ENCODE peak calls at places on chromosomes 13 and 19, in seven cellular contexts. One of them, this sample, is unnamed.

GRCh38 chr19:4867534-4868285 is at the start of gene PLIN3:
- DNase-seq in foreskin fibroblast: peak
- DNase-seq in fibroblast of lung: peak
- DNase-seq in pancreas: peak
- DNase-seq in WERI-Rb-1: peak
- DNase-seq in lung: peak
- DNase-seq in IMR-90: peak
- DNase-seq in this sample: peak

GRCh38 chr19:14507704-14508246 is 10.4 kb downstream of the DNAJB1 start:
- DNase-seq in foreskin fibroblast: peak
- DNase-seq in fibroblast of lung: peak
- DNase-seq in pancreas: no peak
- DNase-seq in WERI-Rb-1: no peak
- DNase-seq in lung: peak
- DNase-seq in IMR-90: peak
- DNase-seq in this sample: no peak

GRCh38 chr19:42088471-42089190 is 12.7 kb downstream of the ZNF574 start:
- DNase-seq in foreskin fibroblast: peak
- DNase-seq in fibroblast of lung: peak
- DNase-seq in pancreas: no peak
- DNase-seq in WERI-Rb-1: no peak
- DNase-seq in lung: no peak
- DNase-seq in IMR-90: peak
- DNase-seq in this sample: no peak

GRCh38 chr13:42001580-42001979 is 40.7 kb upstream of the VWA8 start:
- DNase-seq in foreskin fibroblast: peak
- DNase-seq in fibroblast of lung: peak
- DNase-seq in pancreas: no peak
- DNase-seq in WERI-Rb-1: no peak
- DNase-seq in lung: peak
- DNase-seq in IMR-90: peak
- DNase-seq in this sample: no peak

GRCh38 chr13:38338089-38338488 is 11.6 kb upstream of the UFM1 start:
- DNase-seq in foreskin fibroblast: no peak
- DNase-seq in fibroblast of lung: no peak
- DNase-seq in pancreas: no peak
- DNase-seq in WERI-Rb-1: no peak
- DNase-seq in lung: no peak
- DNase-seq in IMR-90: no peak
- DNase-seq in this sample: no peak

GRCh38 chr19:14972676-14973075 is 7.0 kb downstream of the SLC1A6 start:
- DNase-seq in foreskin fibroblast: no peak
- DNase-seq in fibroblast of lung: no peak
- DNase-seq in pancreas: no peak
- DNase-seq in WERI-Rb-1: no peak
- DNase-seq in lung: no peak
- DNase-seq in IMR-90: no peak
- DNase-seq in this sample: no peak

GRCh38 chr19:35330475-35330874 is 1.5 kb downstream of the CD22 start:
- DNase-seq in foreskin fibroblast: no peak
- DNase-seq in fibroblast of lung: no peak
- DNase-seq in pancreas: no peak
- DNase-seq in WERI-Rb-1: no peak
- DNase-seq in lung: no peak
- DNase-seq in IMR-90: no peak
- DNase-seq in this sample: no peak

GRCh38 chr19:2050349-2050990 is 574 bp downstream of the MKNK2 start:
- DNase-seq in foreskin fibroblast: peak
- DNase-seq in fibroblast of lung: no peak
- DNase-seq in pancreas: peak
- DNase-seq in WERI-Rb-1: no peak
- DNase-seq in lung: no peak
- DNase-seq in IMR-90: no peak
- DNase-seq in this sample: no peak

GRCh38 chr13:79749985-79750551 is 269.1 kb downstream of the NDFIP2 start:
- DNase-seq in foreskin fibroblast: peak
- DNase-seq in fibroblast of lung: peak
- DNase-seq in pancreas: no peak
- DNase-seq in WERI-Rb-1: no peak
- DNase-seq in lung: peak
- DNase-seq in IMR-90: peak
- DNase-seq in this sample: peak

GRCh38 chr13:40114305-40114896 is 458.9 kb downstream of the COG6 start:
- DNase-seq in foreskin fibroblast: no peak
- DNase-seq in fibroblast of lung: no peak
- DNase-seq in pancreas: no peak
- DNase-seq in WERI-Rb-1: no peak
- DNase-seq in lung: no peak
- DNase-seq in IMR-90: no peak
- DNase-seq in this sample: no peak

GRCh38 chr19:46955114-46955812 is 64.4 kb upstream of the NPAS1 start:
- DNase-seq in foreskin fibroblast: peak
- DNase-seq in fibroblast of lung: peak
- DNase-seq in pancreas: no peak
- DNase-seq in WERI-Rb-1: no peak
- DNase-seq in lung: no peak
- DNase-seq in IMR-90: peak
- DNase-seq in this sample: no peak

GRCh38 chr13:44934724-44935123 is 54.5 kb downstream of the NUFIP1 start:
- DNase-seq in foreskin fibroblast: peak
- DNase-seq in fibroblast of lung: peak
- DNase-seq in pancreas: no peak
- DNase-seq in WERI-Rb-1: no peak
- DNase-seq in lung: no peak
- DNase-seq in IMR-90: peak
- DNase-seq in this sample: no peak

GRCh38 chr13:36475468-36475867 is 43.2 kb downstream of the CCNA1 start:
- DNase-seq in foreskin fibroblast: peak
- DNase-seq in fibroblast of lung: peak
- DNase-seq in pancreas: no peak
- DNase-seq in WERI-Rb-1: peak
- DNase-seq in lung: no peak
- DNase-seq in IMR-90: no peak
- DNase-seq in this sample: no peak

GRCh38 chr13:98216135-98216565 is 39.1 kb upstream of the RNF113B start:
- DNase-seq in foreskin fibroblast: peak
- DNase-seq in fibroblast of lung: peak
- DNase-seq in pancreas: peak
- DNase-seq in WERI-Rb-1: no peak
- DNase-seq in lung: peak
- DNase-seq in IMR-90: peak
- DNase-seq in this sample: no peak

GRCh38 chr19:38303517-38304351 is at the start of gene C19orf33:
- DNase-seq in foreskin fibroblast: no peak
- DNase-seq in fibroblast of lung: peak
- DNase-seq in pancreas: no peak
- DNase-seq in WERI-Rb-1: no peak
- DNase-seq in lung: peak
- DNase-seq in IMR-90: no peak
- DNase-seq in this sample: no peak

GRCh38 chr19:16293133-16294085 is 31.2 kb upstream of the KLF2 start:
- DNase-seq in foreskin fibroblast: peak
- DNase-seq in fibroblast of lung: peak
- DNase-seq in pancreas: peak
- DNase-seq in WERI-Rb-1: no peak
- DNase-seq in lung: peak
- DNase-seq in IMR-90: peak
- DNase-seq in this sample: no peak

GRCh38 chr19:6233051-6233826 is 46.5 kb downstream of the MLLT1 start:
- DNase-seq in foreskin fibroblast: peak
- DNase-seq in fibroblast of lung: peak
- DNase-seq in pancreas: peak
- DNase-seq in WERI-Rb-1: no peak
- DNase-seq in lung: peak
- DNase-seq in IMR-90: peak
- DNase-seq in this sample: no peak

GRCh38 chr13:110869231-110869804 is 45.6 kb downstream of the ANKRD10 start:
- DNase-seq in foreskin fibroblast: no peak
- DNase-seq in fibroblast of lung: peak
- DNase-seq in pancreas: no peak
- DNase-seq in WERI-Rb-1: no peak
- DNase-seq in lung: no peak
- DNase-seq in IMR-90: no peak
- DNase-seq in this sample: no peak

GRCh38 chr13:74868044-74868443 is 613.9 kb downstream of the TBC1D4 start:
- DNase-seq in foreskin fibroblast: peak
- DNase-seq in fibroblast of lung: peak
- DNase-seq in pancreas: no peak
- DNase-seq in WERI-Rb-1: no peak
- DNase-seq in lung: no peak
- DNase-seq in IMR-90: no peak
- DNase-seq in this sample: no peak

GRCh38 chr19:10288662-10289166 is 1.0 kb upstream of the ICAM5 start:
- DNase-seq in foreskin fibroblast: peak
- DNase-seq in fibroblast of lung: peak
- DNase-seq in pancreas: no peak
- DNase-seq in WERI-Rb-1: peak
- DNase-seq in lung: peak
- DNase-seq in IMR-90: peak
- DNase-seq in this sample: no peak

GRCh38 chr13:41917641-41918040 is 43.3 kb downstream of the VWA8 start:
- DNase-seq in foreskin fibroblast: peak
- DNase-seq in fibroblast of lung: peak
- DNase-seq in pancreas: no peak
- DNase-seq in WERI-Rb-1: no peak
- DNase-seq in lung: no peak
- DNase-seq in IMR-90: peak
- DNase-seq in this sample: no peak

GRCh38 chr19:29525901-29526729 is at the start of gene VSTM2B:
- DNase-seq in foreskin fibroblast: no peak
- DNase-seq in fibroblast of lung: no peak
- DNase-seq in pancreas: no peak
- DNase-seq in WERI-Rb-1: no peak
- DNase-seq in lung: no peak
- DNase-seq in IMR-90: no peak
- DNase-seq in this sample: no peak

GRCh38 chr19:815775-816499 is 5.8 kb downstream of the PLPPR3 start:
- DNase-seq in foreskin fibroblast: no peak
- DNase-seq in fibroblast of lung: no peak
- DNase-seq in pancreas: no peak
- DNase-seq in WERI-Rb-1: no peak
- DNase-seq in lung: no peak
- DNase-seq in IMR-90: no peak
- DNase-seq in this sample: no peak

GRCh38 chr19:13099073-13099999 is 3.3 kb downstream of the LYL1 start:
- DNase-seq in foreskin fibroblast: peak
- DNase-seq in fibroblast of lung: no peak
- DNase-seq in pancreas: no peak
- DNase-seq in WERI-Rb-1: no peak
- DNase-seq in lung: peak
- DNase-seq in IMR-90: no peak
- DNase-seq in this sample: no peak

GRCh38 chr13:44211286-44211685 is 162.3 kb upstream of the SERP2 start:
- DNase-seq in foreskin fibroblast: no peak
- DNase-seq in fibroblast of lung: no peak
- DNase-seq in pancreas: no peak
- DNase-seq in WERI-Rb-1: no peak
- DNase-seq in lung: no peak
- DNase-seq in IMR-90: no peak
- DNase-seq in this sample: no peak

GRCh38 chr13:77460195-77460594 is 75.3 kb upstream of the SCEL start:
- DNase-seq in foreskin fibroblast: no peak
- DNase-seq in fibroblast of lung: no peak
- DNase-seq in pancreas: no peak
- DNase-seq in WERI-Rb-1: no peak
- DNase-seq in lung: peak
- DNase-seq in IMR-90: no peak
- DNase-seq in this sample: peak

GRCh38 chr13:77470986-77471385 is 64.5 kb upstream of the SCEL start:
- DNase-seq in foreskin fibroblast: no peak
- DNase-seq in fibroblast of lung: no peak
- DNase-seq in pancreas: no peak
- DNase-seq in WERI-Rb-1: no peak
- DNase-seq in lung: no peak
- DNase-seq in IMR-90: no peak
- DNase-seq in this sample: no peak

GRCh38 chr13:77466757-77467156 is 68.7 kb upstream of the SCEL start:
- DNase-seq in foreskin fibroblast: no peak
- DNase-seq in fibroblast of lung: no peak
- DNase-seq in pancreas: no peak
- DNase-seq in WERI-Rb-1: no peak
- DNase-seq in lung: no peak
- DNase-seq in IMR-90: no peak
- DNase-seq in this sample: no peak

GRCh38 chr13:77465595-77466195 is 69.8 kb upstream of the SCEL start:
- DNase-seq in foreskin fibroblast: no peak
- DNase-seq in fibroblast of lung: no peak
- DNase-seq in pancreas: no peak
- DNase-seq in WERI-Rb-1: no peak
- DNase-seq in lung: no peak
- DNase-seq in IMR-90: no peak
- DNase-seq in this sample: no peak
- H3K4me3 ChIP-seq in foreskin fibroblast: no peak
- H3K4me3 ChIP-seq in fibroblast of lung: no peak
- H3K4me3 ChIP-seq in pancreas: no peak
- H3K4me3 ChIP-seq in WERI-Rb-1: no peak
- H3K4me3 ChIP-seq in lung: no peak
- H3K4me3 ChIP-seq in IMR-90: no peak
- H3K4me3 ChIP-seq in this sample: no peak

GRCh38 chr13:102948006-102948405 is 102.2 kb downstream of the ERCC5 start:
- DNase-seq in foreskin fibroblast: peak
- DNase-seq in fibroblast of lung: peak
- DNase-seq in pancreas: no peak
- DNase-seq in WERI-Rb-1: peak
- DNase-seq in lung: no peak
- DNase-seq in IMR-90: no peak
- DNase-seq in this sample: peak
- TF ChIP-seq CTCF in foreskin fibroblast: no peak
- TF ChIP-seq CTCF in fibroblast of lung: no peak
- TF ChIP-seq CTCF in pancreas: no peak
- TF ChIP-seq CTCF in WERI-Rb-1: no peak
- TF ChIP-seq CTCF in lung: no peak
- TF ChIP-seq CTCF in IMR-90: no peak
- TF ChIP-seq CTCF in this sample: peak

GRCh38 chr19:7924651-7925170 is 1.2 kb downstream of the CTXN1 start:
- DNase-seq in foreskin fibroblast: no peak
- DNase-seq in fibroblast of lung: no peak
- DNase-seq in pancreas: peak
- DNase-seq in WERI-Rb-1: no peak
- DNase-seq in lung: no peak
- DNase-seq in IMR-90: no peak
- DNase-seq in this sample: no peak
- H3K4me3 ChIP-seq in foreskin fibroblast: peak
- H3K4me3 ChIP-seq in fibroblast of lung: no peak
- H3K4me3 ChIP-seq in pancreas: no peak
- H3K4me3 ChIP-seq in WERI-Rb-1: peak
- H3K4me3 ChIP-seq in lung: no peak
- H3K4me3 ChIP-seq in IMR-90: no peak
- H3K4me3 ChIP-seq in this sample: peak

DNA sequence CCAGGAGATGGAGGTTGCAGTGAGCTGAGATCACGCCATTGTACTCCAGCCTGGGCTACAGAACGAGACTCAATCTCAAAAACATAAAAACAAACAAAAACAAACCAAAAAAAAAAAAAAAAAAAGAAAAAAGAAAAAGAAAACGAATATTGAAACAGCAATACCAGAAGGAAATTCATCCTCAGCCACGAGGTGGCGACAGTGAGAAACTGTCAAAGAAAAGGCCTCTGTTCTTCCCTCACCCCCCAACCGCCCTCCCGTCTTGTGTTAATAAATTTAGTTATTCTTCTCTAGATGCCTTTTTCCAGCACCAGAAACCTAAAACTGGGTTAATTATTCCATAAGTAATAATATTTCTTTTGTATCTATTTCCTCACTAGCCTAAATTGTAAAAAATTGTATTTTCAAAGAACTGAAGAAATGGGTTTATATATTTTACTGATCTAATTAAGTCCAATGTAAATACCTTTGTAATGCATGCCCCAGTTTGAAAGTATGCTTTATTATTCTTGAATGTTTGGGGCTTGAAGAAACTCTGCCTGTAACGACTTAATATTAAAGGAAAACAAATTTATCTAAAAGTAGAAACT is 38.6 kb downstream of the LIG4 start:
- DNase-seq in foreskin fibroblast: peak
- DNase-seq in fibroblast of lung: no peak
- DNase-seq in pancreas: peak
- DNase-seq in WERI-Rb-1: peak
- DNase-seq in lung: no peak
- DNase-seq in IMR-90: peak
- DNase-seq in this sample: no peak
- TF ChIP-seq CTCF in foreskin fibroblast: peak
- TF ChIP-seq CTCF in fibroblast of lung: peak
- TF ChIP-seq CTCF in pancreas: peak
- TF ChIP-seq CTCF in WERI-Rb-1: peak
- TF ChIP-seq CTCF in lung: no peak
- TF ChIP-seq CTCF in IMR-90: peak
- TF ChIP-seq CTCF in this sample: peak

This sample was measured in LNCaP clone FGC.